ENCODE peak calls at places on chromosomes 13 and 19, in seven cellular contexts. P is upper lobe of right lung, Z is uterus, G is OCI-LY7, F is cardiac muscle cell, R is Karpas-422, M is psoas muscle. N is an unnamed sample.

GRCh38 chr19:46979103-46979769 is 40.4 kb upstream of the NPAS1 start:
- DNase-seq in G (no peak), F (no peak), R (no peak), Z (no peak), P (no peak), M (peak), N (peak)

GRCh38 chr19:39154626-39155100 is 29.1 kb downstream of the PAK4 start:
- DNase-seq in Z (no peak), M (no peak), G (no peak), R (no peak), F (no peak), P (peak), N (no peak)

GRCh38 chr19:37551123-37551993 is 43.2 kb downstream of the ZNF571 start:
- DNase-seq in M (no peak), Z (no peak), R (no peak), G (no peak), F (no peak), P (no peak), N (no peak)

GRCh38 chr19:44681992-44682790 is 10.9 kb downstream of the CEACAM19 start:
- DNase-seq in Z (no peak), F (no peak), R (peak), G (no peak), M (no peak), P (no peak), N (no peak)

GRCh38 chr13:80572867-80573266 is 231.9 kb upstream of the SPRY2 start:
- DNase-seq in R (no peak), Z (no peak), G (no peak), M (no peak), F (no peak), P (no peak), N (no peak)

GRCh38 chr13:112229445-112229844 is 146.7 kb upstream of the SPACA7 start:
- DNase-seq in R (no peak), M (no peak), F (no peak), G (no peak), Z (no peak), P (peak), N (no peak)

GRCh38 chr13:112967666-112968379 is 1.2 kb upstream of the MCF2L start:
- DNase-seq in G (no peak), M (peak), R (no peak), F (no peak), P (peak), Z (no peak), N (no peak)

GRCh38 chr13:27535546-27535945 is 84.8 kb downstream of the LNX2 start:
- DNase-seq in Z (no peak), G (no peak), M (no peak), R (no peak), F (no peak), P (no peak), N (no peak)

GRCh38 chr19:8392017-8392591 is 1.9 kb downstream of the RAB11B start:
- DNase-seq in R (no peak), Z (no peak), F (no peak), P (peak), M (peak), G (no peak), N (no peak)

GRCh38 chr13:51923983-51924539 is 62.3 kb downstream of the CCDC70 start:
- DNase-seq in F (no peak), R (no peak), P (no peak), Z (no peak), M (no peak), G (no peak), N (no peak)

GRCh38 chr19:42282036-42282762 is 13.1 kb downstream of the CIC start:
- DNase-seq in R (peak), M (peak), Z (peak), G (peak), F (no peak), P (no peak), N (no peak)

GRCh38 chr19:12695997-12696365 is 450 bp downstream of the FBXW9 start:
- DNase-seq in F (no peak), P (no peak), G (peak), R (no peak), Z (no peak), M (no peak), N (no peak)

GRCh38 chr19:35044317-35045117 is 3.0 kb downstream of the HPN start:
- DNase-seq in G (peak), Z (peak), P (no peak), F (peak), M (peak), R (peak), N (peak)

GRCh38 chr19:5051619-5052018 is 82.7 kb downstream of the KDM4B start:
- DNase-seq in M (no peak), Z (no peak), P (no peak), R (no peak), G (no peak), F (no peak), N (no peak)

GRCh38 chr19:42045575-42045974 is 24.4 kb downstream of the GRIK5 start:
- DNase-seq in F (no peak), R (no peak), P (no peak), M (no peak), Z (no peak), G (no peak), N (no peak)

GRCh38 chr19:6211632-6212402 is 68.0 kb downstream of the MLLT1 start:
- DNase-seq in F (no peak), R (no peak), G (no peak), M (peak), Z (no peak), P (peak), N (no peak)

GRCh38 chr13:43835701-43836100 is 43.8 kb downstream of the CCDC122 start:
- DNase-seq in G (no peak), P (no peak), R (no peak), F (no peak), Z (no peak), M (no peak), N (no peak)

GRCh38 chr19:49929611-49930482 is 543 bp upstream of the NUP62 start:
- DNase-seq in Z (peak), F (peak), M (peak), R (peak), P (peak), G (peak), N (peak)

GRCh38 chr13:96958286-96958891 is 35.9 kb downstream of the OXGR1 start:
- DNase-seq in P (no peak), Z (no peak), G (peak), M (no peak), F (peak), R (peak), N (no peak)

GRCh38 chr13:98975822-98976261 is 2.0 kb downstream of the DOCK9 start:
- DNase-seq in R (no peak), M (no peak), Z (no peak), F (peak), G (peak), P (no peak), N (no peak)

GRCh38 chr19:48498922-48499321 is 12.7 kb downstream of the LMTK3 start:
- DNase-seq in G (no peak), R (no peak), F (no peak), M (no peak), P (no peak), Z (no peak), N (no peak)

GRCh38 chr13:25420161-25420560 is 48.4 kb downstream of the ATP8A2 start:
- DNase-seq in M (no peak), G (no peak), F (no peak), P (no peak), R (no peak), Z (no peak), N (no peak)

GRCh38 chr13:50012396-50013169 is 2.7 kb upstream of the KCNRG start:
- DNase-seq in G (no peak), R (no peak), F (no peak), M (no peak), Z (no peak), P (no peak), N (no peak)

GRCh38 chr13:97583884-97584497 is 150.0 kb downstream of the RAP2A start:
- DNase-seq in Z (no peak), F (no peak), P (no peak), M (no peak), R (no peak), G (no peak), N (no peak)

GRCh38 chr19:6801397-6802086 is 29.0 kb downstream of the VAV1 start:
- DNase-seq in F (peak), Z (peak), G (peak), M (peak), R (peak), P (peak), N (peak)

GRCh38 chr19:48819366-48819816 is 8.6 kb upstream of the BCAT2 start:
- DNase-seq in F (no peak), G (no peak), M (peak), R (no peak), Z (peak), P (peak), N (peak)

GRCh38 chr19:56120002-56120370 is 1.1 kb downstream of the ZNF787 start:
- DNase-seq in F (no peak), G (no peak), M (no peak), R (no peak), P (no peak), Z (no peak), N (no peak)

GRCh38 chr19:14916848-14917247 is 24.4 kb upstream of the OR7C2 start:
- DNase-seq in Z (no peak), M (no peak), G (peak), R (peak), P (no peak), F (no peak), N (no peak)

DNA sequence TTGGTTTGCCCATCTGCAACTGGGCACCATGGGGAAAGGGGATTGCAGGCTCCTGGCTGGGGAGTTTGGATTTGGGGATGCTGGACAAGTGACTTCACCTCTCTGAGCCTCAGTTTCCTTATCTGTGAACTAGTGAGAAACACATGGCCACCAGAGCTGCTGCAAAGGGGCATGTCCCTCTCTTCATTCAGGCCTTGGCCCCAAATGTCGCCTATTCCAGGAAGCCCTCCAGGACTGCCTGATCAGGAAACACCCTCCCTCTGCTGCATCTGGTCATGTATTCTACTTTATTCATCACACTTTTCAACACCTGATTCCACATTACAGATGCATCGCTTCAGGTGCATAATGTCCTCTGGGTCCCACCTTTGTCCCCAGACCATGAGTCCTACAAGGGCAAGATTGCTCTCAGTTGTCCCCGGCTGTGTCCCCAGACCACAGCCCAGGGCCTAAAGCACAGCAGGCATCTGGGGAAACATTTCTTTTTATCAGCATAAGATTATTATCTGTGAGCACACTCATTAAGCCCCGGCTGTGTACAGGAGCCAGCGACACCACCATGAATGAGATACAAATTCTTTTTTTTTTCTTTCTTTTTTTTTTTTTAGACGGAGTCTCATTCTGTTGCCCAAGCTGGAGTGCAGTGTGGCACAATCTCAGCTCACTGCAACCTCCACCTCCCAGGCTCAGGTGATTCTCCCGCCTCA is 37.5 kb downstream of the ARRDC2 start:
- DNase-seq in P (no peak), Z (no peak), F (no peak), G (peak), R (no peak), M (no peak), N (no peak)
- H3K27ac ChIP-seq in P (peak), Z (peak), F (no peak), G (peak), R (no peak), M (peak), N (peak)

GRCh38 chr19:9430444-9430843 is 4.9 kb downstream of the ZNF266 start:
- DNase-seq in M (no peak), R (no peak), P (no peak), G (no peak), F (no peak), Z (no peak), N (no peak)

GRCh38 chr19:9431475-9431874 is 3.9 kb downstream of the ZNF266 start:
- DNase-seq in P (no peak), M (no peak), G (peak), Z (no peak), R (peak), F (peak), N (no peak)

GRCh38 chr19:9435279-9436268 is at the start of gene ZNF266:
- DNase-seq in P (peak), R (peak), G (peak), F (peak), M (peak), Z (peak), N (peak)

GRCh38 chr19:9436358-9436757 is 985 bp upstream of the ZNF266 start:
- DNase-seq in P (no peak), F (no peak), M (no peak), R (no peak), Z (no peak), G (no peak), N (no peak)
- H3K27ac ChIP-seq in P (no peak), F (no peak), M (no peak), R (no peak), Z (no peak), G (no peak), N (no peak)

GRCh38 chr13:29578300-29579048 is 17.0 kb downstream of the SLC7A1 start:
- DNase-seq in G (no peak), M (no peak), F (no peak), R (no peak), P (no peak), Z (no peak), N (no peak)

GRCh38 chr13:29581666-29582065 is 13.8 kb downstream of the SLC7A1 start:
- DNase-seq in F (no peak), G (no peak), M (no peak), Z (no peak), P (no peak), R (no peak), N (no peak)

GRCh38 chr13:29583073-29583785 is 12.3 kb downstream of the SLC7A1 start:
- DNase-seq in M (no peak), Z (no peak), P (no peak), F (no peak), G (no peak), R (no peak), N (no peak)

GRCh38 chr13:29579094-29579493 is 16.4 kb downstream of the SLC7A1 start:
- DNase-seq in P (no peak), G (no peak), F (no peak), Z (no peak), R (no peak), M (no peak), N (no peak)

GRCh38 chr13:29582171-29582570 is 13.3 kb downstream of the SLC7A1 start:
- DNase-seq in G (no peak), R (no peak), F (no peak), P (no peak), Z (no peak), M (no peak), N (no peak)
- H3K27ac ChIP-seq in G (no peak), R (no peak), F (no peak), P (no peak), Z (no peak), M (no peak), N (no peak)

GRCh38 chr19:2193807-2194206 is 30.1 kb downstream of the DOT1L start:
- DNase-seq in Z (no peak), G (no peak), M (no peak), F (no peak), R (no peak), P (no peak), N (no peak)
- H3K27ac ChIP-seq in Z (no peak), G (no peak), M (no peak), F (no peak), R (no peak), P (no peak), N (no peak)

GRCh38 chr19:18321729-18322091 is 1.2 kb downstream of the LSM4 start:
- DNase-seq in R (no peak), M (no peak), P (no peak), Z (no peak), G (peak), F (no peak), N (no peak)

GRCh38 chr19:18319591-18320135 is 3.2 kb downstream of the LSM4 start:
- DNase-seq in R (no peak), P (no peak), F (no peak), M (no peak), G (no peak), Z (no peak), N (peak)

GRCh38 chr19:18320865-18321728 is 1.8 kb downstream of the LSM4 start:
- DNase-seq in Z (no peak), F (no peak), M (no peak), R (no peak), P (no peak), G (no peak), N (no peak)

GRCh38 chr19:18322318-18322758 is 538 bp downstream of the LSM4 start:
- DNase-seq in Z (no peak), G (peak), F (peak), R (peak), M (no peak), P (no peak), N (no peak)

DNA sequence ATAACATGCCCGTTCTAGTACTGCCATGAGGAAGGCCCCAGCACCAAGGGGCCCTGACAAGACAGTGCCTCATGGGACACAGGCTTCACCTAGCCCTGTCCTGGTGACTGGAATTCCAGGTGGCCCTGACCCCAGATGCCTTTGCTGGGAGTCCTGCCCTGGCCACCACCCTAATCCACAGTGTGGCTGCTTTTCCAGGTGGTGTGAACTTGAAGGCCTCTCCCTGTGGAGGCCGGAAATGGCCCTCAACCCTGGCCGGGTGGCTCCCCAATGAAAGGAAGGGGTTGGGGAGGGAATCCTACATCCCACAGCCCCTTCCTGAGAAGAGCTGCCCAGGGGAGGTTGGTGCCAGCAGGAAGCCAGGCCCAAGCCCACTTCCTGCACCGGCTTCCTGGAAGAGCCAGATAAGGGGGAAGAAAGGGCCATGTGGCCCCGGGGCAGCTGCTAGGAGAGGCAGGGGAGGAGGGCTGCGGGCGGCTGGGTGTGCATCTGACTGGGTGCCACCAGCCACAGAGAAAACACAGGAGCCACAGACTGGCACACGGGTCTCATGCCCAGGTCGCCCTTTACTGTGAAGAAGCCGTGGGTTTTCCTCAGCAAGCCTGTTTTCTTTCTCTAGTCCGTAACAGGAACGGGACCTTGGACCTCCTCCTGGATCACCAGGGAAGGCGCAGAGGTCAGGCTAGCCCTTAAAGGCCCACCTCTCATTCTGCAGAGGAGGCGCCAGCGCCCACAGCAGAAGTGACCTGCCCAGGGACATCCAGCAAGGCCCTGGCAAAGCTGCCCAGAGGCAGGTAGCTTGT is 4.7 kb downstream of the LSM4 start:
- DNase-seq in P (no peak), Z (no peak), M (no peak), G (no peak), R (no peak), F (no peak), N (no peak)
- H3K27ac ChIP-seq in P (peak), Z (peak), M (peak), G (no peak), R (no peak), F (peak), N (no peak)

DNA sequence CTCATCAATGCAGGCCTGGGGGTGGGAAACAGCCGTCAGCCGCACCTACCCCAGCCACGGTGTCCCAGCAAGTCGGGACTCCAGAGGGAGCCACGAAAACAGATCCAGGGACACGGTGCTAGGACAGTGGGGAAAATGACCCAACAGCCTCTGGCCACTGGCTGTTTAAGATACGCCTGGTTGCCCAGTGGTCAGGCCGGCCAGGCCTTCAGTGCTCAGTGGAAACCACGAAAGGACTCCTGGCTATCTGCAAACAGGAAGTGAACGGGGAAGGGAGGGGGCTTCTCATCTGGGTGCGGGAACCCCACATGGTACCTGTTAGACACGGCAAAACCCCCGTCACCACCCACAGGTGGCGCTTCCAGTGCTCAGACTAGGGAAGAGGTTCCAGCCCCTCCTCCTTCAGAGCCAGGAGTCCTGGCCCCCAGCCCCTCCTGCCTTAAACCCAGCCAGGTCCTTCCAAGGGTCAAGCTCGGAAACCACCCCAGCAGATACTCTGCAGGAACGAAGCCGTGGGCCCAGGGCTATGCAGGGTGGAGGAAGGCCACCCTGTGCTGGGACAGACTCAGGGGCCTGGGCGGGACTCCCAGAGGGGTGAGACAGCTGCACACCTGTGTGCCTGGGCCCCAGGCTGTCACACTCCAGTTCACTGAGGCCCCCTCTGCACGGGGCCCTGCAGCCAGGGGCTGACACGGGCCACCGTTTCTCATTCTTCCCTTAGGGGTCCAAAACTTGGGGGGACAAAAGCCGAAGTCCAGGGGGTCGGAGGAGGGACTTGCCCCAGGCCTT is 4.5 kb downstream of the PPP1R12C start:
- DNase-seq in P (peak), R (peak), Z (peak), M (no peak), F (no peak), G (peak), N (no peak)
- H3K27ac ChIP-seq in P (peak), R (peak), Z (peak), M (peak), F (peak), G (peak), N (no peak)

N was measured in aorta.